ENCODE peak calls at places on chromosomes 3 and 15, in seven cellular contexts. W is kidney epithelial cell, J is heart left ventricle, V is cardiac muscle cell, K is nephron progenitor cell, O is GM13976, X is GM13977. D is an unnamed sample.

GRCh38 chr15:22903961-22904534 is 65.6 kb downstream of the NIPA2 start:
- DNase-seq in W (no peak), J (no peak), V (no peak), K (no peak), O (no peak), X (no peak), D (no peak)

GRCh38 chr15:62053439-62054085 is 6.7 kb downstream of the VPS13C start:
- DNase-seq in W (no peak), J (no peak), V (no peak), K (no peak), O (no peak), X (no peak), D (no peak)

GRCh38 chr3:52649461-52650210 is 36.1 kb downstream of the PBRM1 start:
- DNase-seq in W (no peak), J (no peak), V (peak; percentile 60), K (no peak), O (no peak), X (no peak), D (no peak)

GRCh38 chr3:72555714-72556113 is 292.5 kb downstream of the SHQ1 start:
- DNase-seq in W (no peak), J (no peak), V (no peak), K (no peak), O (no peak), X (no peak), D (no peak)

GRCh38 chr3:32154180-32154579 is 47.8 kb downstream of the GPD1L start:
- DNase-seq in W (no peak), J (no peak), V (no peak), K (no peak), O (no peak), X (no peak), D (no peak)

GRCh38 chr3:156741935-156742334 is 67.5 kb downstream of the TIPARP start:
- DNase-seq in W (no peak), J (no peak), V (no peak), K (no peak), O (no peak), X (no peak), D (no peak)

GRCh38 chr15:80942746-80943565 is 46.7 kb downstream of the MESD start:
- DNase-seq in W (no peak), J (peak; percentile 68), V (no peak), K (no peak), O (no peak), X (no peak), D (no peak)

GRCh38 chr3:119580148-119580760 is 962 bp downstream of the ADPRH start:
- DNase-seq in W (no peak), J (peak; percentile 44), V (peak; percentile 58), K (peak; percentile 16), O (peak; percentile 68), X (peak; percentile 76), D (peak; percentile 20)

GRCh38 chr15:72344602-72345001 is 24.6 kb upstream of the CELF6 start:
- DNase-seq in W (no peak), J (no peak), V (no peak), K (no peak), O (no peak), X (no peak), D (no peak)

GRCh38 chr3:25589104-25589782 is 75.5 kb downstream of the TOP2B start:
- DNase-seq in W (no peak), J (no peak), V (no peak), K (no peak), O (no peak), X (no peak), D (no peak)

GRCh38 chr3:25594007-25594502 is 70.7 kb downstream of the TOP2B start:
- DNase-seq in W (peak; percentile 38), J (no peak), V (peak; percentile 88), K (no peak), O (no peak), X (no peak), D (no peak)

GRCh38 chr3:25588441-25589103 is 76.1 kb downstream of the TOP2B start:
- DNase-seq in W (no peak), J (no peak), V (no peak), K (no peak), O (no peak), X (no peak), D (no peak)

GRCh38 chr3:25589783-25590258 is 74.9 kb downstream of the TOP2B start:
- DNase-seq in W (no peak), J (peak; percentile 61), V (peak; percentile 23), K (no peak), O (no peak), X (no peak), D (no peak)

DNA sequence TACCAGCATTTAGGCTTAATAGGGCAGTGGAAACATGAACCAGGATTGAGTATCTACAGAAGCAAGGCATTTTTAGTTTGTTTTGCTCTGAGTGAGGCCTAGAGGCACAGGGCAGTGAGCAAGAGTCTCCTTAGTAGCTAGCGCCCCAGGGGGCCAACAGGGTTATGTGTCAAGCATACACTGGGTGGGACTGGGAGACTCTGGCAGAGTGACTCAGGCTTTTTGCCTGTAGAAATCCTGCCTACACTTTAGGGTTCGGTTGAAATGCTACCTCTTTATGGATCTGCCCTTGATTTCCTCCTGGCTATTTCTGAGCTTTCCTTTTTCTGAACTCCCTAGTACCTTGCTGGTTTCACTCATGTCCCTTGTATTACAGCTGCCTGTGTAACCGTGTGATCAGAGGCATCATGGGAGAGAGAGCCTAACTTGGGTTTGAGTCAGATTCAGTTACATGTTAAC is 72.2 kb downstream of the TOP2B start:
- DNase-seq in W (peak; percentile 23), J (peak; percentile 80), V (peak; percentile 86), K (no peak), O (no peak), X (no peak), D (no peak)
- TF ChIP-seq CTCF in W (peak; percentile 52), J (peak; percentile 34), V (peak; percentile 56), K (peak; percentile 8), O (no peak), X (peak; percentile 5), D (no peak)

GRCh38 chr3:74393426-74393825 is 221.0 kb downstream of the CNTN3 start:
- DNase-seq in W (no peak), J (no peak), V (no peak), K (no peak), O (no peak), X (no peak), D (no peak)

DNA sequence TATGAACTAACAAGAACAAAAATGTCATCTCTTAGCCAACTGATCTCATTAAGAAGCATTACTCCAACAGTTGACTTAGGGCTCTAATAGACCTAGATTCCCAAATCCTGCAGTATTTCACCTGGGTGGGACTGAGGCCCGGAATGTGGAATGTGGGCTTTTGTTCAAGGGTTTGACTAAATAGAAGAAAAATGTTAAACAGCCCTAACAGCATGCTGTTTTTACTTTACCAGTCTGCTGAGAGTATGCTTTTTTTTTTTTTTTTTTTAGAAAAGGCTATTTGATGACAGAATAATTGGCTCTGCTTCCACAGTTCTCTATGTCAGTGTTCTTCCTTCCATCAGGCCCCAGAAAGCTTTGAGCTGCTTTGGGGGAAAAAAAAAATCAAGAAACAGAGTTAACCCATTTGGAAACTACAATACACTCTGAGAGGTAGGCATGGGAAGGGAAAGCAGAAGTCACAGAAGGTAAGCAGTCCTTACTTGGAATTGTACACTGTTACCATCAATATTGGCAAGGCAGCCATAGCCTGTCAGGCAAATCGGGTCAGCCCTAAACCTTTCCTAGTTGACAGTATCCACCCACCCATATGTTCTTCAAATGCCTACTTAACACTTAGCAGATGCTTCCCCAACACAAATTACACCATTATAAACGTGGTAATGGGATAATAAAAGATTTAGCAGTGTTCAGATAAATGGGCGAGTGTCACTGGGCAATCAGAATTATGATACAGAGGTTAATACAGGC is 224.2 kb downstream of the CNTN3 start:
- DNase-seq in W (no peak), J (no peak), V (no peak), K (no peak), O (no peak), X (no peak), D (no peak)
- TF ChIP-seq CTCF in W (no peak), J (no peak), V (no peak), K (no peak), O (no peak), X (no peak), D (no peak)

GRCh38 chr3:10948326-10948725 is 44.2 kb upstream of the SLC6A1 start:
- DNase-seq in W (no peak), J (no peak), V (no peak), K (no peak), O (no peak), X (no peak), D (no peak)

GRCh38 chr3:10952525-10952924 is 40.0 kb upstream of the SLC6A1 start:
- DNase-seq in W (no peak), J (no peak), V (no peak), K (no peak), O (no peak), X (no peak), D (no peak)

GRCh38 chr3:10949197-10949596 is 43.4 kb upstream of the SLC6A1 start:
- DNase-seq in W (no peak), J (peak; percentile 31), V (peak; percentile 43), K (no peak), O (no peak), X (no peak), D (no peak)

GRCh38 chr3:10951295-10951926 is 41.1 kb upstream of the SLC6A1 start:
- DNase-seq in W (no peak), J (no peak), V (no peak), K (no peak), O (no peak), X (no peak), D (no peak)

DNA sequence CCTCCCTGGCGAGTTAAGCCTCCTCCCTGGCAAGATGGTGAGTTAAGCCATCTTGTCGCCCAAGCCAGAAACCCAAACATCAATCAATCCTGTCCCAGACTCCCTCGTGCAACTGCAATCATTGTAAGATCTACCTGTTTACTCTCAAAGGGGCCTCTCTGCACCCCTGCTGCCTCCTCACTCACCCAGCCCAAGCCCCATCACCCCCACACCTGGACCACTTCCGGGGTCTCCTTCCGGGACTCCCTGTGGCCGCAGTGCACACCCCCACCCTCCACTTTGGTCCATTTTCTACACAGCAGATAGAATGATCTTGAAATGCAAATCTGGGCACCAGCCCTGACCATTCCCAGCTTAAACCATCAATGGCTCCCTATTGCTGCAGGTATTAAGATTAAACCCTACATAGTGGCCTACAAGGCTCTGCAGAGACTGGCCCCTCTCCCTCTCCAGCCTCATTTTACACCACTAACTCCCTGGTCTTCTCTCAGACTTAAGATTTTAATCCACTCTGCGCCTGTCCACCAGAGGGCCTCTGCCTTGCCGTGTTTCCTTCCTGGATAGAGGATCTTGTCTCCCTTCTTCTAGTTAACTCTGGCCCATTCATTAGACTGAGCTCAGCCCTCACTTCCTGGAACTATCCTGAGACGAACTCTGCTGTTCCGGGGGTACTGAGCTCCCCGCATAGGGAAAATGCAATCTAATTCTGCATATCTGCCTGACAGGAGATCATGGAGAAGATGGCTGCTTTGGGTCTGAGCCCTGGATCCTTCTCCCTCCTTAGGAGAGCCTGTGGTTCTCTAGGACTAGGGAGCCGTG is 41.9 kb upstream of the SLC6A1 start:
- DNase-seq in W (no peak), J (no peak), V (peak; percentile 66), K (peak; percentile 25), O (peak; percentile 54), X (peak; percentile 38), D (no peak)
- TF ChIP-seq CTCF in W (peak; percentile 53), J (peak; percentile 50), V (peak; percentile 79), K (peak; percentile 57), O (no peak), X (peak; percentile 45), D (no peak)

DNA sequence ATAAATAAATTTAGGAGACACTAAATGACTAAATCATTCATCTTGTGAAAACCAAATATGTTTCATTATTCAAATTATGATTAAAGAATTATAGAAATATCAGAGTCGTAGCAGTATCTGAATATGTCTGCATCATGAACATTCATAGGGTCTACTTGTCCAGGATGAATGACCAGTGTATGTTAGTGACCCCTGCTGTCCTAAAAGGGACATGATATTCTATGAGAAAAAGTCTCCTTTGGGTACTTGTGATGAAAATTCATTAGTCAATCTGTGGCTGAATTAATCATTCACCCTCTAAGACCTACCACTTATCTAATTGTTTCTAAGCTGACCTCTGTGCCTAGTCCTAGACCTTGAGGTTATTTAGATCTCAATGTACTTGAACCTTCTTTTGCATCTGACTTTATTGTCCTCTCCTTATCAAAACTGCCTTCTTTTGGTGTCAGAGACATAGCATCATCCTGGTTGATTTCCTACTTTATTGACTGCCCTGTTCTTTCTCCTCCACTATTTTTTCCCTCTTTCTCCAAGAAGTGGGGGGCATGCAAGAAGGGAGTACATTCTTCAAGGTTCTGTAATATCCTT is 799.3 kb downstream of the DIPK2A start:
- DNase-seq in W (peak; percentile 7), J (no peak), V (peak; percentile 70), K (no peak), O (no peak), X (no peak), D (no peak)
- TF ChIP-seq CTCF in W (peak; percentile 41), J (no peak), V (peak; percentile 42), K (peak; percentile 48), O (peak; percentile 38), X (peak; percentile 48), D (no peak)